ENCODE peak calls at places on chromosomes 12 and 14, in five cellular contexts. V is mesothelial cell of epicardium; U is HS-5; G is CD8-positive, alpha-beta T cell; D is GM03348. N is an unnamed sample.

GRCh38 chr12:106192659-106193403 is 54.1 kb upstream of the NUAK1 start:
- DNase-seq in G (no peak), U (no peak), V (no peak), D (peak), N (no peak)

GRCh38 chr14:38224328-38224727 is 16.6 kb downstream of the SSTR1 start:
- DNase-seq in V (no peak), U (no peak), G (no peak), D (no peak), N (no peak)

GRCh38 chr14:69285661-69286255 is 25.8 kb downstream of the GALNT16 start:
- DNase-seq in U (no peak), G (peak), V (no peak), D (no peak), N (no peak)

GRCh38 chr14:24297190-24297964 is 2.2 kb downstream of the DHRS1 start:
- DNase-seq in D (no peak), V (no peak), G (no peak), U (no peak), N (no peak)

GRCh38 chr12:5996459-5996858 is 51.4 kb upstream of the ANO2 start:
- DNase-seq in D (no peak), V (no peak), G (no peak), U (no peak), N (no peak)

GRCh38 chr14:37230551-37231194 is 32.9 kb downstream of the MIPOL1 start:
- DNase-seq in V (no peak), D (peak), U (no peak), G (no peak), N (no peak)

GRCh38 chr12:12365931-12366431 is 9.1 kb downstream of the BORCS5 start:
- DNase-seq in D (peak), G (no peak), U (no peak), V (no peak), N (no peak)

GRCh38 chr12:71456316-71456715 is 16.7 kb downstream of the LGR5 start:
- DNase-seq in U (no peak), G (no peak), V (no peak), D (no peak), N (no peak)

GRCh38 chr14:76386922-76387782 is 11.2 kb downstream of the ESRRB start:
- DNase-seq in D (peak), V (peak), G (peak), U (peak), N (peak)

GRCh38 chr12:63918788-63919300 is 74.3 kb downstream of the SRGAP1 start:
- DNase-seq in V (no peak), U (peak), D (peak), G (no peak), N (no peak)

GRCh38 chr12:132658149-132658905 is 28.8 kb downstream of the POLE start:
- DNase-seq in G (no peak), U (no peak), V (no peak), D (no peak), N (no peak)

GRCh38 chr12:132614861-132615578 is 3.6 kb upstream of the P2RX2 start:
- DNase-seq in V (no peak), G (peak), D (peak), U (peak), N (peak)

GRCh38 chr14:24411468-24412454 is 13.0 kb downstream of the NYNRIN start:
- DNase-seq in U (no peak), G (no peak), D (peak), V (no peak), N (no peak)

GRCh38 chr12:27592548-27592947 is 68.5 kb downstream of the PPFIBP1 start:
- DNase-seq in G (no peak), V (no peak), U (no peak), D (peak), N (no peak)

GRCh38 chr12:123854918-123855317 is 92.8 kb downstream of the DNAH10 start:
- DNase-seq in D (no peak), G (no peak), V (no peak), U (no peak), N (no peak)

GRCh38 chr14:59422069-59422881 is 42.9 kb downstream of the GPR135 start:
- DNase-seq in U (no peak), V (no peak), D (no peak), G (no peak), N (no peak)

GRCh38 chr12:29278673-29279420 is 102.1 kb downstream of the ERGIC2 start:
- DNase-seq in G (no peak), D (peak), V (no peak), U (peak), N (no peak)

GRCh38 chr12:7989827-7990491 is 42.6 kb upstream of the FOXJ2 start:
- DNase-seq in D (no peak), G (peak), U (no peak), V (no peak), N (peak)

GRCh38 chr12:1517007-1517406 is 77.4 kb downstream of the FBXL14 start:
- DNase-seq in U (no peak), G (no peak), D (peak), V (no peak), N (no peak)

GRCh38 chr12:104710940-104711725 is 247.0 kb downstream of the SLC41A2 start:
- DNase-seq in D (peak), U (peak), V (no peak), G (no peak), N (no peak)

GRCh38 chr14:90546767-90547166 is 149.9 kb downstream of the CALM1 start:
- DNase-seq in U (no peak), D (no peak), G (no peak), V (no peak), N (no peak)

GRCh38 chr12:112749081-112749480 is 42.5 kb upstream of the RPH3A start:
- DNase-seq in U (no peak), V (no peak), G (no peak), D (no peak), N (no peak)

GRCh38 chr14:101006008-101006407 is 102.5 kb upstream of the RTL1 start:
- DNase-seq in V (peak), U (no peak), G (no peak), D (no peak), N (no peak)

GRCh38 chr12:28966049-28966778 is 182.9 kb upstream of the FAR2 start:
- DNase-seq in D (no peak), V (no peak), G (no peak), U (no peak), N (no peak)

GRCh38 chr12:77725611-77726010 is 105.1 kb upstream of the NAV3 start:
- DNase-seq in U (no peak), V (no peak), G (no peak), D (peak), N (no peak)